ENCODE peak calls at places on chromosomes 2 and 18, in six cellular contexts. X is A549, B is body of pancreas, C is K562, A is stomach, L is upper lobe of left lung. I is an unnamed sample.

GRCh38 chr2:233033672-233034071 is 1.2 kb downstream of the NEU2 start:
- DNase-seq in B (no peak), L (no peak), C (no peak), A (no peak), X (no peak), I (no peak)

GRCh38 chr2:88626171-88627054 is 851 bp downstream of the EIF2AK3 start:
- DNase-seq in L (peak; percentile 30), A (peak; percentile 47), C (peak; percentile 55), B (peak; percentile 52), X (peak; percentile 9), I (peak; percentile 4)

GRCh38 chr2:209473930-209474419 is 50.1 kb downstream of the MAP2 start:
- DNase-seq in L (peak; percentile 53), C (no peak), A (no peak), B (no peak), X (peak; percentile 77), I (no peak)

GRCh38 chr2:237405006-237405559 is 8.9 kb downstream of the COL6A3 start:
- DNase-seq in X (no peak), C (no peak), B (no peak), A (no peak), L (no peak), I (no peak)

GRCh38 chr18:31821452-31822171 is 60.9 kb upstream of the SLC25A52 start:
- DNase-seq in X (no peak), A (no peak), C (peak; percentile 44), L (no peak), B (no peak), I (no peak)

GRCh38 chr18:8701546-8702118 is 3.7 kb upstream of the MTCL1 start:
- DNase-seq in A (no peak), X (peak; percentile 72), B (no peak), L (peak; percentile 9), C (no peak), I (no peak)

GRCh38 chr2:195562624-195563566 is 94.1 kb upstream of the SLC39A10 start:
- DNase-seq in X (peak; percentile 32), A (no peak), C (no peak), B (no peak), L (no peak), I (no peak)

GRCh38 chr2:60595953-60596352 is 42.5 kb upstream of the BCL11A start:
- DNase-seq in A (no peak), C (no peak), L (no peak), X (no peak), B (no peak), I (no peak)

GRCh38 chr2:109284816-109285215 is 155.8 kb downstream of the SH3RF3 start:
- DNase-seq in X (no peak), B (peak; percentile 23), L (no peak), A (no peak), C (no peak), I (peak; percentile 31)

GRCh38 chr18:44672506-44672905 is 8.2 kb upstream of the SETBP1 start:
- DNase-seq in L (no peak), X (no peak), C (no peak), A (no peak), B (no peak), I (no peak)

GRCh38 chr2:183490930-183491329 is 366.7 kb downstream of the NUP35 start:
- DNase-seq in L (no peak), C (no peak), X (no peak), A (no peak), B (no peak), I (no peak)

GRCh38 chr2:235002198-235003095 is 50.6 kb downstream of the SH3BP4 start:
- DNase-seq in C (no peak), A (no peak), B (peak; percentile 84), L (no peak), X (no peak), I (peak; percentile 65)

GRCh38 chr2:18435425-18436037 is 124.9 kb downstream of the RDH14 start:
- DNase-seq in B (peak; percentile 17), C (no peak), L (no peak), A (no peak), X (peak; percentile 70), I (no peak)

GRCh38 chr2:23824777-23825212 is 102.1 kb downstream of the ATAD2B start:
- DNase-seq in C (peak; percentile 23), A (no peak), B (no peak), L (no peak), X (peak; percentile 60), I (no peak)

GRCh38 chr2:236052926-236053846 is 115.0 kb downstream of the GBX2 start:
- DNase-seq in L (no peak), X (no peak), B (no peak), A (no peak), C (no peak), I (no peak)

GRCh38 chr2:137261858-137262585 is 496.7 kb downstream of the THSD7B start:
- DNase-seq in L (no peak), A (no peak), X (no peak), B (no peak), C (no peak), I (no peak)

GRCh38 chr2:42079737-42080287 is 32.0 kb downstream of the PKDCC start:
- DNase-seq in C (no peak), X (no peak), L (no peak), A (no peak), B (no peak), I (no peak)

GRCh38 chr2:42073739-42074138 is 25.9 kb downstream of the PKDCC start:
- DNase-seq in L (no peak), A (no peak), B (no peak), X (no peak), C (no peak), I (peak; percentile 70)

GRCh38 chr2:42076357-42076921 is 28.6 kb downstream of the PKDCC start:
- DNase-seq in X (no peak), L (no peak), A (no peak), C (no peak), B (no peak), I (no peak)

GRCh38 chr2:42074661-42075060 is 26.8 kb downstream of the PKDCC start:
- DNase-seq in L (no peak), X (no peak), B (no peak), C (no peak), A (no peak), I (no peak)

DNA sequence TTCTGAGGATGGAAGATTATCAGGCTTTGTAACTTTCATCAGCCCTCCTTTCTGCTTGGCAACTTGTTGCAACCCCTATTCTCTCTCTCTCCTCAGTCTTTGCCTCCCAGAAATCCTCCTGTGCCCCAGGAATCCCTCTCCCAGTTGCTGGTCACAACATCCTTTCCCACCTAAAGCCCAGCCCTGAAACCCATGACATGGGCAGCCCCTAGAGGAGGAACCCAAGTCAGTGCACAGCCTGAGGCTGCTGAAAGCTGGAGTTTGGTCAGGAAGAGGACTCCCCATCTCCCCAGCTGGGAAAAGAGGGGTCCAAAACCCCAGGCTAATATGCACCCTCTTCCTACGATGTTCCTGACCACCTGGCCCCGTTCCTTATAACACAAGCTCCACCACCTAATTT is 29.5 kb downstream of the PKDCC start:
- DNase-seq in X (no peak), L (no peak), B (no peak), C (no peak), A (no peak), I (no peak)
- TF ChIP-seq CTCF in X (peak; percentile 10), L (no peak), B (no peak), C (peak; percentile 24), A (no peak), I (no peak)

GRCh38 chr2:101625387-101625786 is 72.1 kb upstream of the MAP4K4 start:
- DNase-seq in C (no peak), L (peak; percentile 47), X (no peak), B (no peak), A (no peak), I (no peak)
- TF ChIP-seq POLR2A in C (no peak), L (no peak), X (no peak), B (no peak), A (no peak), I (no peak)

DNA sequence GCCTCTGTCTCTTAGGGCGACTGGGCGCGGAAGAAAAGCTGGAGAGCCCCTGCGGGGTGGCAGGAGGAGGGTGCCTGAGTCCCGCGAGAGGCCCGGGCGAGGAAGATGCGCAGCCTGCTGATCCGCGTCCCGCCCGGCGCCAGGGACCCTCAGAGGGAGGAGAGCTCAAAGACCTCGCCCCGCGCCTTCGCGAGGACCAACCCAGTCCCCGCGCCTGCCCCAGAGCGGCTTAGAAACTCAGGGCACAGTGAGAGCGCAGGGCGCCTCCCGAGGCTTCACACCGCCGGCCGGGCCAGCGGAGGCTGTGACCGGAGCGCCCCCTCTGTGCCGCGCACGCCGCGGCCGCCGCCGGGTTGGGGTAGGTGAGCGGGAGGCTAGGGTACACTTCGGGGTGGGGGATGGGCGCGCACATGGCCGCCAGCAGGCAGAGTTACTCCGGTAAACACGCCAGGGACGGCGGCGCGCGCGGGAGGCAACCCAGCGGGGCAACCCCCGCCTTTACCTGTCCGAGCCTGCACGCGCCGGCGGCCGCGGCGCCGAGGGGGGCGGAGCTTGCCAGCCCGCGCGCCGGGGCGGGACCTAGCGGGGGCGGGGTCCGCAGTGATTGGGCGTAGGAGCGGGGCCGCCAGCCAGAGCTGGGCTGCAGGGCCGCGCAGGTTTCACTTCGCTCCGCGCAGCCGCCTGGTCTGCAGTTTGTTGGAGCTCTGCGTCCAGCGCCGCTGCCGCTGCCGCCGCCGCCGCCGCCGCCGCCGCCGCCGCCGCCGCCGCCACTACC is at the start of gene BCL2L11:
- DNase-seq in C (peak; percentile 95), X (peak; percentile 94), B (peak; percentile 95), A (peak; percentile 96), L (peak; percentile 96), I (peak; percentile 93)
- TF ChIP-seq CTCF in C (peak; percentile 47), X (peak; percentile 42), B (peak; percentile 17), A (no peak), L (no peak), I (no peak)

GRCh38 chr2:229905601-229906000 is 16.2 kb downstream of the TRIP12 start:
- DNase-seq in X (no peak), L (no peak), B (no peak), A (no peak), C (no peak), I (no peak)

GRCh38 chr2:229899604-229900003 is 22.2 kb downstream of the TRIP12 start:
- DNase-seq in L (no peak), X (no peak), A (no peak), C (no peak), B (no peak), I (no peak)

GRCh38 chr2:229896857-229897256 is 25.0 kb downstream of the TRIP12 start:
- DNase-seq in A (no peak), X (no peak), L (no peak), C (no peak), B (no peak), I (no peak)

GRCh38 chr2:229900012-229900411 is 21.8 kb downstream of the TRIP12 start:
- DNase-seq in A (no peak), C (no peak), X (no peak), L (no peak), B (no peak), I (no peak)

GRCh38 chr2:229901819-229902218 is 20.0 kb downstream of the TRIP12 start:
- DNase-seq in B (no peak), A (no peak), X (peak; percentile 23), L (no peak), C (peak; percentile 12), I (no peak)
- TF ChIP-seq POLR2A in B (no peak), A (no peak), X (no peak), L (no peak), C (no peak), I (no peak)

DNA sequence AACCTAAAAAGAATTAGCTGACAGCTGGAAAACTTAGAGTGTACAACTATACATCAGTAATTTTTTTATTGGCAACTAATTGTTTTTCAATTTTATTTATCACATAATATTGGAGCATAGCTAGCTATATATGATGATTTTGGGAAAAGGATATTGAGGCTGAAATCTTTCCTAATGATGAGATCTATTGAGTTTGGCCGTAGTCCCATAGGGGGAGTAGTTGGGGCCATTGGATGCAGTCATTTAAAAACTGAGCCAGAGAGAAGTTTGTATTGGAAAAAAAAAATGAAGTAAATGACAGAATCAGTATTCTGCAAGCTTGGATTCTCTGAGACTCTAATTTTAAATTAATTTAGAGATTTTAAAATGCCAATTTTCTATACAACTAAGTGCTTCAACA is 179.8 kb downstream of the LTBP1 start:
- DNase-seq in L (no peak), A (no peak), B (no peak), C (peak; percentile 21), X (no peak), I (no peak)
- TF ChIP-seq CTCF in L (no peak), A (no peak), B (no peak), C (peak; percentile 26), X (no peak), I (no peak)